ENCODE peak calls at places on chromosomes 11 and 22, in seven cellular contexts. A is NAMALWA; B is activated gamma-delta T cell treated with Interleukin-2 at 50 U/mL for 16 hours; F is NCI-H1436; U is stimulated activated CD4-positive, alpha-beta T cell treated with anti-CD3 and anti-CD28 coated beads, TNF-alpha, amount 100 ng/mL, for 1 hour; C is T-helper 2 cell; S is AG04449. M is an unnamed sample.

GRCh38 chr22:47129902-47130301 is 367.5 kb downstream of the TBC1D22A start:
- DNase-seq in F (peak), S (no peak), A (no peak), U (no peak), B (no peak), C (no peak), M (no peak)

GRCh38 chr11:70677232-70677916 is 279.0 kb downstream of the CTTN start:
- DNase-seq in S (no peak), A (no peak), U (no peak), F (no peak), B (no peak), C (no peak), M (no peak)

GRCh38 chr22:31489632-31490495 is at the start of gene EIF4ENIF1:
- DNase-seq in C (peak), U (peak), S (no peak), B (peak), F (peak), A (peak), M (peak)

GRCh38 chr11:129314381-129314780 is 61.3 kb upstream of the BARX2 start:
- DNase-seq in B (no peak), C (no peak), F (no peak), S (no peak), A (no peak), U (no peak), M (no peak)

GRCh38 chr22:49536571-49537131 is 291.0 kb downstream of the BRD1 start:
- DNase-seq in F (no peak), U (no peak), B (no peak), A (no peak), C (no peak), S (no peak), M (no peak)

GRCh38 chr11:65501530-65502273 is 2.9 kb downstream of the MALAT1 start:
- DNase-seq in F (peak), S (no peak), C (no peak), B (no peak), U (no peak), A (peak), M (no peak)

GRCh38 chr11:123145220-123145619 is 49.8 kb downstream of the CLMP start:
- DNase-seq in A (no peak), C (no peak), U (no peak), S (no peak), F (no peak), B (no peak), M (peak)

GRCh38 chr22:21807545-21807944 is 59.9 kb downstream of the MAPK1 start:
- DNase-seq in A (no peak), B (no peak), U (no peak), S (no peak), C (no peak), F (no peak), M (no peak)

GRCh38 chr11:8813658-8814057 is 97.3 kb upstream of the AKIP1 start:
- DNase-seq in A (peak), B (peak), C (no peak), F (peak), U (no peak), S (no peak), M (no peak)

GRCh38 chr11:19715373-19715772 is 2.7 kb downstream of the NAV2 start:
- DNase-seq in S (peak), C (no peak), B (no peak), F (no peak), A (no peak), U (no peak), M (peak)

GRCh38 chr11:62552465-62552782 is 5.8 kb upstream of the AHNAK start:
- DNase-seq in U (no peak), F (no peak), A (no peak), C (no peak), B (no peak), S (no peak), M (no peak)

GRCh38 chr11:134341805-134342571 is 10.2 kb downstream of the GLB1L2 start:
- DNase-seq in U (no peak), C (no peak), A (no peak), F (no peak), B (no peak), S (no peak), M (no peak)

GRCh38 chr11:134157451-134157850 is 66.3 kb downstream of the NCAPD3 start:
- DNase-seq in A (no peak), C (no peak), B (no peak), U (no peak), S (no peak), F (no peak), M (no peak)

GRCh38 chr11:104126464-104126863 is 37.5 kb downstream of the PDGFD start:
- DNase-seq in S (no peak), C (no peak), U (no peak), A (no peak), F (no peak), B (no peak), M (no peak)

GRCh38 chr11:4593739-4594138 is at the start of gene OR52I1:
- DNase-seq in S (no peak), C (no peak), A (no peak), U (no peak), F (no peak), B (no peak), M (no peak)